ENCODE peak calls at places on chromosome 15, in four cellular contexts. R is pancreas, U is adipocyte, L is testis. G is an unnamed sample. For H3K4me1, the result is how much of the 10 kb centered on the place peaks cover.

GRCh38 chr15:70806992-70807712 is 43.8 kb upstream of the UACA start:
- DNase-seq in R (no peak), U (no peak), L (peak), G (peak)

GRCh38 chr15:83210619-83211018 is 3.0 kb upstream of the HDGFL3 start:
- DNase-seq in R (peak), U (no peak), L (no peak), G (no peak)

GRCh38 chr15:101070502-101071273 is 151.5 kb downstream of the LRRK1 start:
- DNase-seq in R (no peak), U (peak), L (no peak), G (peak)

GRCh38 chr15:75455982-75456531 is 4.6 kb upstream of the SIN3A start:
- DNase-seq in R (peak), U (peak), L (no peak), G (peak)

GRCh38 chr15:33104276-33104675 is 90.2 kb downstream of the FMN1 start:
- DNase-seq in R (no peak), U (peak), L (no peak), G (no peak)

GRCh38 chr15:98889930-98890695 is 117.5 kb downstream of the PGPEP1L start:
- DNase-seq in R (no peak), U (peak), L (no peak), G (no peak)

GRCh38 chr15:44075535-44075934 is 119.5 kb downstream of the FRMD5 start:
- DNase-seq in R (no peak), U (peak), L (no peak), G (no peak)

GRCh38 chr15:29934251-29934650 is 112.0 kb upstream of the TJP1 start:
- DNase-seq in R (no peak), U (peak), L (no peak), G (no peak)

GRCh38 chr15:95497681-95498080 is 832.8 kb upstream of the NR2F2 start:
- DNase-seq in R (no peak), U (no peak), L (no peak), G (no peak)

GRCh38 chr15:25092661-25093060 is 137.9 kb downstream of the SNRPN start:
- DNase-seq in R (no peak), U (no peak), L (no peak), G (peak)

GRCh38 chr15:95417761-95418160 is 912.7 kb upstream of the NR2F2 start:
- DNase-seq in R (no peak), U (no peak), L (no peak), G (no peak)

GRCh38 chr15:76460347-76460746 is 123.8 kb downstream of the ISL2 start:
- DNase-seq in R (no peak), U (no peak), L (no peak), G (no peak)

GRCh38 chr15:53918180-53919079 is 59.8 kb upstream of the UNC13C start:
- DNase-seq in R (no peak), U (no peak), L (no peak), G (peak)

GRCh38 chr15:67059127-67059553 is 6.3 kb upstream of the SMAD3 start:
- DNase-seq in R (peak), U (no peak), L (peak), G (no peak)

GRCh38 chr15:87477759-87478687 is 778.5 kb downstream of the NTRK3 start:
- DNase-seq in R (peak), U (no peak), L (peak), G (peak)

GRCh38 chr15:49082960-49083359 is 36.7 kb upstream of the SECISBP2L start:
- DNase-seq in R (no peak), U (peak), L (no peak), G (no peak)

GRCh38 chr15:40481671-40482070 is 10.9 kb downstream of the CHST14 start:
- DNase-seq in R (no peak), U (peak), L (no peak), G (no peak)

GRCh38 chr15:37219211-37219701 is 118.9 kb upstream of the MEIS2 start:
- DNase-seq in R (peak), U (no peak), L (no peak), G (peak)

GRCh38 chr15:62403164-62403809 is 238.2 kb upstream of the C2CD4B start:
- DNase-seq in R (no peak), U (peak), L (no peak), G (no peak)

GRCh38 chr15:29127506-29128430 is 141.9 kb downstream of the NSMCE3 start:
- DNase-seq in R (no peak), U (no peak), L (no peak), G (no peak)

GRCh38 chr15:36779744-36780408 is 200.4 kb downstream of the CDIN1 start:
- DNase-seq in R (no peak), U (no peak), L (no peak), G (no peak)

GRCh38 chr15:43187544-43188155 is 2.4 kb downstream of the CCNDBP1 start:
- DNase-seq in R (no peak), U (peak), L (no peak), G (no peak)

DNA sequence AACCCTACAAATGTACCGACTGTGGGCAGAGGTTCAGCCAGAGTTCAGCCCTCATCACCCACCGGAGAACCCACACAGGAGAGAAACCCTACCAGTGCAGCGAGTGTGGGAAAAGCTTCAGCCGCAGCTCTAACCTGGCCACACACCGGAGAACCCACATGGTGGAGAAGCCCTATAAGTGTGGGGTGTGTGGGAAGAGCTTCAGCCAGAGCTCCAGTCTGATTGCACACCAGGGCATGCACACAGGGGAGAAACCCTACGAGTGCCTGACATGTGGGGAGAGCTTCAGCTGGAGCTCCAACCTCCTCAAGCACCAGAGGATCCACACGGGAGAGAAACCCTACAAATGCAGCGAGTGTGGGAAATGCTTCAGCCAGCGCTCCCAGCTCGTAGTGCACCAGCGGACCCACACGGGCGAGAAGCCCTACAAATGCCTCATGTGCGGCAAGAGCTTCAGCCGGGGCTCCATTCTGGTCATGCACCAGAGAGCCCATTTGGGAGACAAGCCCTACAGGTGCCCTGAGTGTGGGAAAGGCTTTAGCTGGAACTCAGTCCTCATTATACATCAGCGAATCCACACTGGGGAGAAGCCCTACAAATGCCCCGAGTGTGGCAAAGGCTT is 20.7 kb downstream of the ZSCAN2 start:
- DNase-seq in R (no peak), U (no peak), L (no peak), G (no peak)
- H3K4me3 ChIP-seq in R (no peak), U (peak), L (no peak), G (peak)

DNA sequence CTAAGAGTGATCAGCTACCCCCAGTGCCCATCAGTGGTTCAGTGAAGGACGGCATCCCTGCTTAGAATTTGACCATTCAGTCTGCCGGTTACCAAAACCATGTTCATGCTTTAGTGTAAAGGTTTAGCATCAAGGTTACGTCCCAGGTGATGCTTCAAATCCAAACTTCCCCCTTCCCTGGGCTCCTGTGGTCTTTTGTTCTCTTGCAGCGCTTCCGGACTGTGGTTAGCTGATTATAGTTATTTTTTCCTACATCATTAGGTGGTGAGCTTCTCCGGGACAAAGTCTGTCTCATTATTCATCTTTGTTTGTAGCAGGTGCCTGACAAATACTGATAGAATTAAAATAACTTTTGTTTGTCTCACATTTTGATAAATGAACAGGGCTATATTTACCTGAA is 28.3 kb upstream of the MYZAP start:
- DNase-seq in R (no peak), U (no peak), L (no peak), G (peak)
- H3K4me1 ChIP-seq in R (under half), U (under half), L (under half), G (under half)

GRCh38 chr15:30984542-30984941 is 6.9 kb downstream of the MTMR10 start:
- DNase-seq in R (no peak), U (no peak), L (no peak), G (no peak)
- H3K4me3 ChIP-seq in R (no peak), U (no peak), L (no peak), G (no peak)

DNA sequence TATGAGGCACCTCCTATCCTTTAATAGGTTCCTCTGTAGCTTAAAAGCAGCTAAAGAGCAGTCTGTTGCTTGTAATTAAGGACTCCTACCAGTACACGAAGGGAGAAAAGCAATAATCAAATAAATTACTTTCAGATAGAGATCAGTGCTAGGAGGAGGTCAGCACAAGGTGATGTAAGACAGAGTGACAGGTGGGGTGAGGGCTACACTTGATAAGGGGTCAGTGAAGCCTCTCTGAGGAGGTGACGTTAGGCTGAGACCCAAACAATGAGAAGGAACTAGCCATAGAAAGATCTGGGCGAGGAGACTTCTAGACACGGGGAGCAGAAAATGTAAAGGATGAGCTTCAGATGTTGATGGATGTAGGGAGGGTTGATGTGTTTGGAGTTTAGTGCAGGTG is 57.7 kb upstream of the BLM start:
- DNase-seq in R (no peak), U (no peak), L (no peak), G (no peak)
- H3K4me1 ChIP-seq in R (under half), U (under half), L (under half), G (under half)

DNA sequence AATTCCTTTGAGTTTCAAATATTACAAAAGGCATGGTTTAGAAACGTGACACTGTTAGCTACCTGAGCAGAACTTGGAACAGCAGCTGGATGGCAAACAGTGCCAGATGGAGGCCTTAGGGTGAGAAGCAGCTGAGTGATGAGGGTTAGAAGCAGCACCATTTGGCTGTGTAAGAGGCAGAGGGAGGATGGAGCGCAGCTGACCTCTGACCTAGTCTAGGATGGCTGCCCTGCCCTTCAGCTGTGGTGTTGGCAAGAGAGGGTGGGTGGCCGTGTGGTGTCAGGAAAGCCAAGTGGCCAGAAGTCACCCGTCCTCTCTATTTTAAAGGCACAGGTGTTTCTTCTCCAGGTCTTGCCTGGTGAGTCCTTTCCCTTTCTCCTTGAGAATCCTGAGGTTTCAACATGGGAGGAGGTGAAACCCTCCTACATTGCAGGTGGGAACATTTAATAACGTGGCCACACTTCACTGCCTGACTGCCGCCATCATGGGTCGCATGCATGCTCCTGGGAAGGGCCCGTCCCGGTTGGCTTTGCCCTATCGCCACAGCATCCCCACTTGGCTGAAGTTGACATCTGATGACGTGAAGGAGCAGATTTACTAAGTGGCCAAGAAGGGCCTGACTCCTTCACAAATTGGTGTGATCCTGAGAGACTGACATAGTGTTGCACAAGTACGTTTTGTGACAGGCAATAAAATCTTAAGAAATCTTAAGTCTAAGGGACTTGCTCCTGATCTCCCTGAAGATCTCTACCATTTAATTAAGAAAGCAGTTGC is 17.6 kb downstream of the BCL2L10 start:
- DNase-seq in R (no peak), U (no peak), L (no peak), G (no peak)
- H3K4me3 ChIP-seq in R (no peak), U (no peak), L (no peak), G (no peak)

GRCh38 chr15:92908369-92909057 is 8.4 kb downstream of the CHD2 start:
- DNase-seq in R (no peak), U (no peak), L (no peak), G (no peak)
- H3K4me1 ChIP-seq in R (half or more), U (half or more), L (under half), G (under half)

GRCh38 chr15:34314491-34314890 is 23.1 kb downstream of the SLC12A6 start:
- DNase-seq in R (no peak), U (no peak), L (no peak), G (no peak)
- H3K4me3 ChIP-seq in R (no peak), U (no peak), L (no peak), G (no peak)

G was measured in endodermal cell.